ENCODE peak calls at places on chromosomes 7 and 10, in ten cellular contexts. Q is upper lobe of left lung, Y is prostate gland, F is HL-60, B is HCT116, N is breast epithelium, M is GM12891, R is transverse colon, L is K562, S is endothelial cell of umbilical vein. V is an unnamed sample.

GRCh38 chr7:3922175-3922635 is 621.2 kb downstream of the SDK1 start:
- DNase-seq in N (no peak), M (no peak), R (peak), S (peak), L (peak), Y (peak), Q (peak), B (peak), F (no peak), V (no peak)

GRCh38 chr7:30366606-30367005 is 82.2 kb downstream of the ZNRF2 start:
- DNase-seq in Q (no peak), Y (no peak), L (no peak), M (no peak), B (no peak), S (peak), N (no peak), F (no peak), R (no peak), V (no peak)

GRCh38 chr10:84783386-84783785 is 455.0 kb downstream of the CCSER2 start:
- DNase-seq in Q (peak), M (peak), Y (no peak), S (peak), R (no peak), N (no peak), B (peak), F (no peak), L (peak), V (no peak)

GRCh38 chr7:149765399-149766121 is 7.8 kb downstream of the ZNF467 start:
- DNase-seq in L (no peak), R (no peak), S (no peak), F (no peak), N (no peak), Y (no peak), B (no peak), Q (no peak), M (no peak), V (no peak)

GRCh38 chr7:130227883-130228575 is 20.4 kb downstream of the SSMEM1 start:
- DNase-seq in S (no peak), N (no peak), F (no peak), Y (no peak), L (no peak), R (no peak), M (no peak), B (no peak), Q (no peak), V (no peak)

GRCh38 chr10:118045842-118046490 is 775 bp downstream of the RAB11FIP2 start:
- DNase-seq in R (peak), Y (peak), S (peak), N (peak), Q (peak), F (no peak), L (peak), M (no peak), B (peak), V (peak)

GRCh38 chr10:72691470-72692056 is 380 bp upstream of the MCU start:
- DNase-seq in Q (no peak), B (peak), L (no peak), F (no peak), M (no peak), S (no peak), N (no peak), R (no peak), Y (no peak), V (no peak)

GRCh38 chr10:127889605-127890195 is 3.0 kb downstream of the CLRN3 start:
- DNase-seq in Q (no peak), Y (no peak), M (no peak), L (no peak), R (no peak), B (no peak), N (no peak), S (no peak), F (no peak), V (no peak)

GRCh38 chr7:96691692-96692091 is 18.0 kb downstream of the SEM1 start:
- DNase-seq in F (no peak), M (no peak), S (no peak), Y (no peak), R (no peak), Q (no peak), L (no peak), N (no peak), B (no peak), V (no peak)

GRCh38 chr7:66267249-66267648 is 62.1 kb downstream of the TPST1 start:
- DNase-seq in M (no peak), Y (peak), L (no peak), R (no peak), Q (no peak), S (no peak), B (no peak), N (peak), F (no peak), V (no peak)

GRCh38 chr10:117933036-117933435 is 113.7 kb downstream of the RAB11FIP2 start:
- DNase-seq in L (no peak), F (no peak), B (no peak), Y (no peak), R (no peak), S (no peak), N (no peak), Q (no peak), M (no peak), V (no peak)

GRCh38 chr10:47443145-47443544 is 40.8 kb downstream of the ANXA8 start:
- DNase-seq in S (no peak), Y (no peak), F (no peak), M (no peak), N (peak), R (no peak), B (no peak), L (no peak), Q (no peak), V (no peak)

GRCh38 chr10:67696029-67696428 is at the start of gene CTNNA3:
- DNase-seq in B (no peak), S (no peak), R (no peak), N (no peak), F (no peak), Q (no peak), Y (no peak), L (no peak), M (no peak), V (no peak)

GRCh38 chr7:140010194-140010895 is 52.4 kb downstream of the PARP12 start:
- DNase-seq in M (no peak), Q (no peak), L (no peak), R (no peak), Y (no peak), S (no peak), B (no peak), N (no peak), F (no peak), V (no peak)

GRCh38 chr10:128859738-128860386 is 607.2 kb upstream of the MGMT start:
- DNase-seq in N (no peak), Q (no peak), R (peak), S (no peak), M (peak), Y (no peak), B (peak), L (peak), F (no peak), V (no peak)

GRCh38 chr7:115097175-115097671 is 175.3 kb downstream of the MDFIC start:
- DNase-seq in Y (no peak), Q (no peak), S (peak), L (no peak), F (no peak), M (no peak), B (peak), R (no peak), N (no peak), V (no peak)

GRCh38 chr10:112280205-112280921 is 2.8 kb upstream of the TECTB start:
- DNase-seq in L (no peak), M (no peak), Y (no peak), S (no peak), N (no peak), R (no peak), F (no peak), B (no peak), Q (no peak), V (no peak)

GRCh38 chr10:102402512-102402896 is 7.0 kb downstream of the NFKB2 start:
- DNase-seq in Q (no peak), S (no peak), Y (no peak), B (no peak), R (no peak), N (no peak), L (no peak), M (no peak), F (no peak), V (no peak)

DNA sequence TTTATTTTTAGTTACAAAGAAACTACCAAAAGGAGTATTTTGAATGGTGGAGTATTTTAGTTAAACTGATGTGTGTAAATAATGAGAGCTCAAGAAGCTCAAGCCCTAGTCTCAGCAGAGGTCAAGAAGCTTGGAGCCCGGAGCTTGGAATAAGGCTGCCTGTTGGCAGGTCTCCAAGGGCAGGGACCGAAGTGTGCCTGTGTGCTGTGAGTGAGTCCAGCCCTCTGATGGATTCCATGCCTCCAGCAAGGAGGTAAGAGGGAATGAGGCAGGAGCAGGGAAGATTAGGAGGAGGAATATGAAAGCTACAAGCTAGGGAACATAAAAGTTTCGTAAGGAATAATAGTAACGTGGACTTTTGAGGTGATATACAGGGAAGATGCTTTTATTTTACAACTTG is 4.4 kb downstream of the SEC23IP start:
- DNase-seq in Q (peak), B (no peak), Y (peak), L (no peak), F (no peak), S (no peak), N (no peak), M (no peak), R (peak), V (no peak)
- TF ChIP-seq POLR2AphosphoS5 in Q (no peak), B (no peak), Y (peak), L (no peak), F (no peak), S (no peak), N (no peak), M (no peak), R (no peak), V (no peak)

GRCh38 chr10:121422096-121422495 is 176.1 kb downstream of the FGFR2 start:
- DNase-seq in F (no peak), S (no peak), R (no peak), Q (no peak), B (no peak), N (no peak), Y (no peak), M (no peak), L (no peak), V (no peak)

GRCh38 chr10:121428848-121429247 is 169.4 kb downstream of the FGFR2 start:
- DNase-seq in L (no peak), S (no peak), N (no peak), M (no peak), R (no peak), Y (peak), F (no peak), B (no peak), Q (no peak), V (no peak)

GRCh38 chr10:121426307-121426706 is 171.9 kb downstream of the FGFR2 start:
- DNase-seq in B (peak), Y (no peak), M (no peak), S (no peak), R (no peak), L (peak), F (no peak), N (no peak), Q (no peak), V (no peak)

DNA sequence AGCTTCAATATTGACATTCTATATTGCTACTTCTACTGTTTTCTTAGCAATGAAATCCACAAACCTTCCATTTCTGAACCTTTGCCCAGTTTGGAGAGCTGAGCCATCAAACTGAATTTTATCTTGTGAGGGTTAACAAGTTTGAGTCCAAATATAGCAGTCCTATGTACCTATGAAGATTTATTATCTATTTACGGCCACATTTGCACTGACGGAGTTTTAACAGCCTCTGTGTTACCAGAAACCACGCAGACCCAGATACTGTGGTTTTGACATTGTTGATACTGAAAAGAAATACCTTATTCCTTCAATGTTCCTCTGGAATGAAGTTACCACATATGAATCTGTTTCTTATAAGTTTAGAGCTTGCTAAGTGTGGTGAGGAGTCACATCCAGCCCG is 172.6 kb downstream of the FGFR2 start:
- DNase-seq in F (no peak), Q (no peak), N (no peak), S (no peak), Y (no peak), M (no peak), L (no peak), R (no peak), B (no peak), V (no peak)
- TF ChIP-seq POLR2AphosphoS5 in F (no peak), Q (no peak), N (no peak), S (no peak), Y (no peak), M (no peak), L (no peak), R (peak), B (no peak), V (no peak)

GRCh38 chr7:107169120-107170050 is 582 bp downstream of the HBP1 start:
- DNase-seq in L (peak), M (peak), F (peak), R (peak), Y (peak), B (peak), N (peak), Q (peak), S (peak), V (peak)

GRCh38 chr7:107166702-107167426 is 1.9 kb upstream of the HBP1 start:
- DNase-seq in F (no peak), N (no peak), Y (no peak), R (no peak), L (no peak), S (peak), Q (no peak), M (no peak), B (no peak), V (no peak)

GRCh38 chr7:107170051-107170661 is 1.4 kb downstream of the HBP1 start:
- DNase-seq in M (no peak), F (no peak), B (no peak), L (no peak), S (no peak), Q (no peak), Y (no peak), R (no peak), N (no peak), V (no peak)

GRCh38 chr7:107167483-107168232 is 1.1 kb upstream of the HBP1 start:
- DNase-seq in Q (peak), R (no peak), B (peak), M (no peak), Y (peak), N (no peak), L (peak), S (peak), F (peak), V (no peak)

DNA sequence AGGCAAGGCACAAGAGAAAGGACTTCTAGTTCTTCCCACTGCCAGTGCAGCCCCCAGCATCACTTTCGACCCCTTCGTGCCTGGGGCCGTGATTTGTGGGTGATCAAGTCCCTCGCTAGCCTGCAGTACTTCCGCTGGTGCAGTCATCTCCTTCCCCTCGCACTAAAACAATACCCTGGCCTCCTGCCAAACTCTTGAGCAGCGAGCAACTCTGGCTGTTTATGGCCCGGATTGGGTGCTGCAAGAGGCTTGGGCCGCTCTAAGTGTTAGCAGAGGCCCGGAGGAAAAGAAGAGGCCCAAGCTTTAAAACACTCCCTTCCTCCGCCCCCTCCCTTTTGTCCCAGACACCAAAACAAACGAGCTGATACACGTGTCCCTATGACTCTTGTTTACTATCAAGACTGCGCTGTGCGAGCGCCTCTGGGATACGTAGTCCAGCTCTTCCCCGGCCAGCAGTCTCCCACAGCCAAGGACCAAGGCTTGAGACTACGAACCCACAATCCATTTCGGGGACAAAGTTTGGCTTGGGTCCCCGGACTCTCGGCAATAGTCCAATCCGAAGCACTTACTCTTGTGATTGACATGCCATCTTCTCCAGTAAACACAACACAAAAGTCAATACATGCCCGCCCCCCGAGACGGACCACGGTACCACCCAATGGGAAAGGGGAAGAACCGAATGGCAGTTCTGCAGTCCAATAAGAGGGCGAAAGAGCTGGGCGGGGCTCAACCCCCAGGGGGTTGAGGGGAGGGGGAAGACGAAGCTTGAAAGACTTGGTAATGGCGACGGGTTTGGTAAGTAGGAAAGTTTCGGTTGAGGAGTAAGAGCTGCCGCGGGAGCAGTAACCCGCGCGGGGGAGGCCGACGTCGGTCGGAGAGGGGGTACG is at the start of gene HBP1:
- DNase-seq in Y (peak), L (peak), R (peak), M (peak), N (peak), S (peak), B (peak), F (peak), Q (peak), V (peak)
- TF ChIP-seq POLR2AphosphoS5 in Y (peak), L (peak), R (peak), M (no peak), N (peak), S (peak), B (peak), F (peak), Q (peak), V (no peak)

GRCh38 chr7:91240546-91240945 is 23.7 kb upstream of the FZD1 start:
- DNase-seq in Q (no peak), L (no peak), S (no peak), Y (no peak), N (no peak), R (no peak), B (no peak), F (peak), M (no peak), V (no peak)

GRCh38 chr7:91243591-91244368 is 20.5 kb upstream of the FZD1 start:
- DNase-seq in N (no peak), S (no peak), M (no peak), R (no peak), Q (no peak), L (no peak), F (no peak), Y (no peak), B (no peak), V (no peak)

GRCh38 chr7:91239772-91240171 is 24.5 kb upstream of the FZD1 start:
- DNase-seq in R (no peak), Y (no peak), S (no peak), Q (peak), N (no peak), B (no peak), L (no peak), F (no peak), M (no peak), V (no peak)

GRCh38 chr7:91239171-91239604 is 25.0 kb upstream of the FZD1 start:
- DNase-seq in L (no peak), S (peak), F (peak), Q (no peak), Y (no peak), B (no peak), R (no peak), N (no peak), M (no peak), V (no peak)

DNA sequence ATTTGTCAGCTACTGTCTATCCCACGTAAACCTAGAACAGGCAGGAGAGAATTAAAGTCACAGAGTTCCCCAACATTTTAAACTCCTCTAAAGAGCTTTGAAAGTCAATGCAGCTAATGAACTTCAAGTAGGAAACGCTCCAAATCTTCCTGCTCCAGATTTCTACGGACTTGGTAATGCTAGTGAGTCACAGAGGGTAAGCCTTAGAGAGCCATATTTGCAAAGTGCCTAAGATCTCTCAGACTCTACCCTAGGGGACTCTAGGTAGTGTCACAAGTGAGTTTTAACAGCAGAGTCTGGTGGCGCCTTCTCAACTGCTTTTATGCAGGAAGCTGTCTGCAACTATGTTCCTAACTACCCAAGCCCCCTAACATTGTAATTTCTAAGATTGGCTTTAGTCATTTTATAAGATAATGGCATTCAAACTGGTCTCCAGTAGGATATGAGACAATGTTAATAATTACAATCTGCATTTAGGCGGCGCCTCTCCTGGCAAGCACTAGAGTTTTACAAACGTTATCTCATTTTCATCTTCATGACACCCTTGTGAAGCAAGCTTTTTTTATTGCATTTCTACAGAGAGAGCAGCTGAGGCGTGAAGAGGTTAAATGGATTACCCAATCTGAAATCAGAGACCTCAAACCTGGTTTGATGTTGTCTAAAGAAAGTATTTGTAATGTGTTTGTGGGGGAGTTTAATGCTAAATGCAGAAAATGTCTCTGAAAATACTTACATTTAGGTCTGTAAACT is 22.0 kb upstream of the FZD1 start:
- DNase-seq in M (no peak), Y (no peak), F (no peak), B (no peak), S (no peak), Q (no peak), R (no peak), N (no peak), L (no peak), V (no peak)
- TF ChIP-seq POLR2AphosphoS5 in M (no peak), Y (no peak), F (no peak), B (no peak), S (no peak), Q (no peak), R (no peak), N (no peak), L (no peak), V (no peak)

DNA sequence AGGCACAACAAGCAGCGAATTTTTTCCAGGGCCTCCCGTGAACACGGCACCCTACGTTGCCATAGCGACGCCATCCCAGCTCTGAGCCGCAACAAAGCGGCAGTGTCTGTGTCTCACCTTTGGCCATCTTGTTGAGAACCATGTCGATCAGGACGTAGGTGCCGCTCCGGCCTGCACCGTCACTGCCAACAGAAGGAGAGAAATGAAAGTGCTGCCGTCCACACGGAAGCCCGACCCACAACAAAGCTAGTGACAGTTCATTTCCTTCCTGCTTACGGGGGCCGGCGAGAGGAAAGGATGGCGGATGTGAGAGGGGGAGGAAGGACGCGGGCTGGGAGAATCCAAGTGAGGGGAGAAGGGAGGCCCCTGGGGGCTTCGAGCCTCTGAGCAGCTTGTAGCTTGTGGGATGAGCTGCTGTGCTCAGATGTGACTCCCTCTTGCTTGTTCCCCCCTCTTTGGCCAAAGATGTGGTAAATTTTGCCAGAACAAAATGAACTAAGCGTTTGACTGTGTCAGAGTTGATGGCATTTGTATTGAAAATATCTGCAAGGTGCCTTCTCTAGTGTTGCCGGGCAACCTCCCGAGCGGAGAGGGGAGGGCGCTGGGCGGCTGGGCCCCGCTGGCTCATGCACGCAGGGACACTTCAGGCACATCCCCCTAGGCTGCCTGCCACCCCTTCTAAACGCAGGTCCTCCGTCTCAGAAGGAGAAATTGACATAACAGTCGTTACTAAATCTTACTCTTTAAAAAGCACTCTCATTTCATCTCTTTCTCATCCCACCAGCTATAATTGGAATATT is 232.2 kb downstream of the DNAJB6 start:
- DNase-seq in Y (peak), N (peak), S (peak), L (no peak), M (peak), R (peak), F (no peak), Q (peak), B (no peak), V (peak)
- TF ChIP-seq POLR2AphosphoS5 in Y (peak), N (no peak), S (no peak), L (no peak), M (no peak), R (no peak), F (no peak), Q (peak), B (no peak), V (no peak)

V was measured in GM12892.